ENCODE peak calls at places on chromosomes 3 and 15, in six cellular contexts. D is left ventricle myocardium inferior, B is Peyer's patch, U is small intestine, E is brain microvascular endothelial cell, K is AG04450. T is an unnamed sample.

GRCh38 chr3:75325716-75326115 is 338.4 kb upstream of the FRG2C start:
- DNase-seq in D (no peak), B (no peak), U (no peak), E (no peak), K (no peak), T (no peak)

GRCh38 chr3:98541695-98542094 is 9.9 kb downstream of the GPR15 start:
- DNase-seq in D (no peak), B (no peak), U (no peak), E (no peak), K (no peak), T (no peak)

GRCh38 chr3:194300392-194300758 is 50.8 kb downstream of the CPN2 start:
- DNase-seq in D (peak; percentile 76), B (peak; percentile 62), U (no peak), E (no peak), K (no peak), T (no peak)

GRCh38 chr15:47443839-47444238 is 273.5 kb upstream of the SEMA6D start:
- DNase-seq in D (no peak), B (no peak), U (no peak), E (no peak), K (no peak), T (peak; percentile 39)

GRCh38 chr3:10962481-10963036 is 30.0 kb upstream of the SLC6A1 start:
- DNase-seq in D (no peak), B (no peak), U (peak; percentile 19), E (no peak), K (no peak), T (no peak)

GRCh38 chr3:86673981-86674380 is 317.0 kb downstream of the VGLL3 start:
- DNase-seq in D (no peak), B (no peak), U (no peak), E (no peak), K (no peak), T (no peak)

GRCh38 chr3:104989878-104990277 is 376.8 kb upstream of the ALCAM start:
- DNase-seq in D (no peak), B (no peak), U (no peak), E (no peak), K (no peak), T (no peak)

GRCh38 chr15:94293411-94294402 is 62.3 kb downstream of the MCTP2 start:
- DNase-seq in D (no peak), B (no peak), U (peak; percentile 68), E (no peak), K (no peak), T (no peak)

GRCh38 chr15:61195116-61196002 is 33.7 kb downstream of the RORA start:
- DNase-seq in D (no peak), B (no peak), U (peak; percentile 44), E (peak; percentile 38), K (no peak), T (no peak)

GRCh38 chr3:38782148-38782547 is 33.9 kb downstream of the SCN10A start:
- DNase-seq in D (no peak), B (no peak), U (no peak), E (no peak), K (no peak), T (no peak)

GRCh38 chr3:170908235-170909116 is at the start of gene EIF5A2:
- DNase-seq in D (peak; percentile 96), B (peak; percentile 96), U (peak; percentile 97), E (peak; percentile 95), K (peak; percentile 82), T (peak; percentile 61)
- H3K27ac ChIP-seq in D (peak within 1 kb of the TSS; percentile 73), B (peak within 1 kb of the TSS; percentile 55), U (peak within 1 kb of the TSS; percentile 84), E (peak within 1 kb of the TSS; percentile 33), K (peak within 1 kb of the TSS; percentile 84), T (peak within 1 kb of the TSS; percentile 90)

GRCh38 chr15:67050062-67050461 is 15.3 kb upstream of the SMAD3 start:
- DNase-seq in D (no peak), B (no peak), U (no peak), E (no peak), K (no peak), T (no peak)
- H3K27ac ChIP-seq in D (no peak overlapping the region), B (peak overlapping the region; percentile 97), U (peak overlapping the region; percentile 97), E (peak overlapping the region; percentile 95), K (peak overlapping the region; percentile 100), T (peak overlapping the region; percentile 86)

GRCh38 chr3:184815046-184815930 is 3.3 kb downstream of the VPS8 start:
- DNase-seq in D (no peak), B (no peak), U (no peak), E (peak; percentile 79), K (peak; percentile 68), T (no peak)
- H3K27ac ChIP-seq in D (peak overlapping the region; percentile 73), B (no peak overlapping the region), U (no peak overlapping the region), E (no peak overlapping the region), K (no peak overlapping the region), T (no peak overlapping the region)

DNA sequence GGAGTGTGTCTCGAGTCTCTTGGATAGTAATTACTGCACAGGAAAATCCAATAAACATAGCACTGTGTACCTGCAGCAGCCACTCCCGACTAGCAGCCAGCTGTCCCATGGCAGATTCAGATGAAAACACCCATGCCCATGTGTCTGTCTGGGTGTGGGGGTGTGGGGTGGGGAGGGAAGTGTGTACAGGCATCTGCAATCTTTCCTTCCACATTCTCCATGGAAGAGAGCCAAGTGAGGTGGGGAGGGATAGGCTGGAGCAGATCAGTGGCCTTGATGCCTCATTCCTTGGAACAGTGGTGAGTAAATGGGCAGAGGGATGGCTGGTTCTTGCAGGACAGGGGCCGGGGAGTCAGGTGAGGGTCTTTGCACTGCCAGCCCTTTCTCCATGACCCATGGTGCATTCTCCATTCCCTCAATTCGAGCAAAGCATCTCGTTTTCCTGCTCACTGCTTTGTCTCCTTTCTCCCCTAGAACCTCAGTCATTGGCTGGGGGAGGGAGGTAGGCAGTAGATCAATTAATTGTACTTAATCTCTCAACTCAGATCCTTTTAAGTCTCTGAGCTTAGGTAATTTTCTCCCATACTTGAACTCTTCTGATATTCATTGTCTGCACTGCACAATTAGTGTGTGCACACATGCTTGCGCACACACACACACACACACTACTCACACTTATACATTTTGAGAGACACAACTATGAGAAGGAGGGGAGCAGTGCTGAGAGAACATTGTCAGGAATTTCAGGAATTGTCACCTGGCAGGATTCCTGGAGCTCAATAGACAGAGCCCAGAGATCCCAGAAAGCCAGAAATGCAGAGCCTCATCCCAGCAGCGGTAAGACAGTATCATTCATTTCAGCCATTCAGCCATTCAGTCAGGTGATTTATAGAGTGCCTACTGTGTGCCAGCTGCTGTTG is 31.8 kb downstream of the PDIA5 start:
- DNase-seq in D (no peak), B (no peak), U (peak; percentile 50), E (no peak), K (no peak), T (no peak)
- H3K27ac ChIP-seq in D (no peak overlapping the region), B (no peak overlapping the region), U (no peak overlapping the region), E (no peak overlapping the region), K (no peak overlapping the region), T (no peak overlapping the region)

DNA sequence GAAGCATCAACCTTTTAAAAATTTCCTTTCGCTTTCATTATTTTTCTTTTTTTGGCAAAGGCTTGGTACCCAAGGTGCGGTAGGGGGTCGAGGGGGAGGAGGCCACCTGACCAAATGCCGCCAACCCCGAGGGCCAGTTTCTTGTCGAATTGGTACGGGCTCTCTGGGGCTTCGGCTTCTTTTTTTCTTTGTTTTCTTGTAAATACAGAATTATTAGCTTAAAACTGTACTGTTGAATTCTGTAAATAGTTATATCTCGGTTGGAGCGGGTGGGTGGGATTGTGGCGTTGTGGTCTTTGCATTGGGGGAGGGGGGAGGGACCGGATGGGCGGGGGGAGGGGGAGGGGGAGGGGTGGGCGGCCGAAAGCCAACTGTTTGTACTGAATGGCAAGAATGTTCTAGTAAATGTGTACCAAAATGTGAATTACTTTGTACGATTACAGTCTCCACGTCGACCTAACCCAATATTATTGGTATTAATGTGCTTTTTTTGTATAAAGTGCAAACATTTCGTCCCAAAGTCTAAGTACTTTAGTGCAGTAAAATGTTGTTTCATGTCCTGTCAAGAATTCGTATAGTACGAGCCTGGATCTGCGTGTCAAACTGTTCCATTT is 4.7 kb downstream of the ZIC1 start:
- DNase-seq in D (no peak), B (no peak), U (no peak), E (peak; percentile 13), K (no peak), T (no peak)
- H3K27ac ChIP-seq in D (no peak overlapping the region), B (no peak overlapping the region), U (no peak overlapping the region), E (peak overlapping the region; percentile 85), K (no peak overlapping the region), T (no peak overlapping the region)

T was measured in epithelial cell of prostate.